ENCODE peak calls at places on chromosomes 6 and 20, in seven cellular contexts. One of them, this sample, is unnamed. For H3K4me1, the result is how much of the 10 kb centered on the place peaks cover.

GRCh38 chr6:83065511-83066192 is at the start of gene UBE3D:
- DNase-seq in NT2/D1: peak
- DNase-seq in IMR-90: peak
- DNase-seq in K562: peak
- DNase-seq in upper lobe of right lung: peak
- DNase-seq in psoas muscle: peak
- DNase-seq in A549: peak
- DNase-seq in this sample: peak

GRCh38 chr6:6851059-6851658 is 256.6 kb upstream of the RREB1 start:
- DNase-seq in NT2/D1: no peak
- DNase-seq in IMR-90: peak
- DNase-seq in K562: peak
- DNase-seq in upper lobe of right lung: no peak
- DNase-seq in psoas muscle: peak
- DNase-seq in A549: peak
- DNase-seq in this sample: peak

GRCh38 chr6:1527098-1527497 is 82.6 kb upstream of the FOXC1 start:
- DNase-seq in NT2/D1: peak
- DNase-seq in IMR-90: peak
- DNase-seq in K562: no peak
- DNase-seq in upper lobe of right lung: no peak
- DNase-seq in psoas muscle: peak
- DNase-seq in A549: no peak
- DNase-seq in this sample: peak

GRCh38 chr6:79672631-79673065 is 41.5 kb downstream of the SH3BGRL2 start:
- DNase-seq in NT2/D1: peak
- DNase-seq in IMR-90: peak
- DNase-seq in K562: peak
- DNase-seq in upper lobe of right lung: no peak
- DNase-seq in psoas muscle: no peak
- DNase-seq in A549: peak
- DNase-seq in this sample: no peak

GRCh38 chr20:37758332-37758731 is 64.5 kb downstream of the CTNNBL1 start:
- DNase-seq in NT2/D1: no peak
- DNase-seq in IMR-90: no peak
- DNase-seq in K562: peak
- DNase-seq in upper lobe of right lung: no peak
- DNase-seq in psoas muscle: no peak
- DNase-seq in A549: peak
- DNase-seq in this sample: no peak

GRCh38 chr6:1298768-1299167 is 13.1 kb upstream of the FOXQ1 start:
- DNase-seq in NT2/D1: no peak
- DNase-seq in IMR-90: no peak
- DNase-seq in K562: no peak
- DNase-seq in upper lobe of right lung: no peak
- DNase-seq in psoas muscle: no peak
- DNase-seq in A549: no peak
- DNase-seq in this sample: no peak

GRCh38 chr20:50301165-50301564 is 110.5 kb downstream of the CEBPB start:
- DNase-seq in NT2/D1: no peak
- DNase-seq in IMR-90: no peak
- DNase-seq in K562: no peak
- DNase-seq in upper lobe of right lung: no peak
- DNase-seq in psoas muscle: no peak
- DNase-seq in A549: no peak
- DNase-seq in this sample: no peak

GRCh38 chr20:1479831-1480595 is 11.2 kb downstream of the SIRPB2 start:
- DNase-seq in NT2/D1: no peak
- DNase-seq in IMR-90: no peak
- DNase-seq in K562: no peak
- DNase-seq in upper lobe of right lung: no peak
- DNase-seq in psoas muscle: no peak
- DNase-seq in A549: no peak
- DNase-seq in this sample: no peak

GRCh38 chr6:14270142-14270893 is 152.7 kb downstream of the CD83 start:
- DNase-seq in NT2/D1: no peak
- DNase-seq in IMR-90: no peak
- DNase-seq in K562: no peak
- DNase-seq in upper lobe of right lung: no peak
- DNase-seq in psoas muscle: no peak
- DNase-seq in A549: no peak
- DNase-seq in this sample: no peak

GRCh38 chr6:170024940-170025339 is 265.9 kb downstream of the DLL1 start:
- DNase-seq in NT2/D1: no peak
- DNase-seq in IMR-90: peak
- DNase-seq in K562: no peak
- DNase-seq in upper lobe of right lung: no peak
- DNase-seq in psoas muscle: no peak
- DNase-seq in A549: no peak
- DNase-seq in this sample: peak

GRCh38 chr20:18904624-18905023 is 91.0 kb downstream of the SCP2D1 start:
- DNase-seq in NT2/D1: no peak
- DNase-seq in IMR-90: no peak
- DNase-seq in K562: no peak
- DNase-seq in upper lobe of right lung: no peak
- DNase-seq in psoas muscle: no peak
- DNase-seq in A549: peak
- DNase-seq in this sample: no peak

GRCh38 chr6:158697798-158698197 is 47.9 kb downstream of the SYTL3 start:
- DNase-seq in NT2/D1: no peak
- DNase-seq in IMR-90: peak
- DNase-seq in K562: no peak
- DNase-seq in upper lobe of right lung: no peak
- DNase-seq in psoas muscle: no peak
- DNase-seq in A549: no peak
- DNase-seq in this sample: no peak

GRCh38 chr6:21511891-21512550 is 81.5 kb upstream of the SOX4 start:
- DNase-seq in NT2/D1: no peak
- DNase-seq in IMR-90: no peak
- DNase-seq in K562: no peak
- DNase-seq in upper lobe of right lung: no peak
- DNase-seq in psoas muscle: no peak
- DNase-seq in A549: no peak
- DNase-seq in this sample: no peak

GRCh38 chr20:34375977-34376430 is 12.9 kb downstream of the ITCH start:
- DNase-seq in NT2/D1: no peak
- DNase-seq in IMR-90: no peak
- DNase-seq in K562: no peak
- DNase-seq in upper lobe of right lung: no peak
- DNase-seq in psoas muscle: no peak
- DNase-seq in A549: no peak
- DNase-seq in this sample: no peak

GRCh38 chr20:6157345-6157744 is 34.5 kb upstream of the FERMT1 start:
- DNase-seq in NT2/D1: no peak
- DNase-seq in IMR-90: peak
- DNase-seq in K562: no peak
- DNase-seq in upper lobe of right lung: no peak
- DNase-seq in psoas muscle: no peak
- DNase-seq in A549: peak
- DNase-seq in this sample: no peak

GRCh38 chr6:144696610-144697376 is 411.7 kb downstream of the UTRN start:
- DNase-seq in NT2/D1: no peak
- DNase-seq in IMR-90: peak
- DNase-seq in K562: no peak
- DNase-seq in upper lobe of right lung: no peak
- DNase-seq in psoas muscle: no peak
- DNase-seq in A549: no peak
- DNase-seq in this sample: no peak

GRCh38 chr6:129659167-129659566 is 50.8 kb downstream of the ARHGAP18 start:
- DNase-seq in NT2/D1: no peak
- DNase-seq in IMR-90: no peak
- DNase-seq in K562: no peak
- DNase-seq in upper lobe of right lung: no peak
- DNase-seq in psoas muscle: no peak
- DNase-seq in A549: no peak
- DNase-seq in this sample: no peak

GRCh38 chr6:122033564-122034181 is 365.8 kb upstream of the HSF2 start:
- DNase-seq in NT2/D1: peak
- DNase-seq in IMR-90: peak
- DNase-seq in K562: peak
- DNase-seq in upper lobe of right lung: no peak
- DNase-seq in psoas muscle: no peak
- DNase-seq in A549: peak
- DNase-seq in this sample: no peak

GRCh38 chr6:2978923-2979322 is 7.6 kb upstream of the SERPINB6 start:
- DNase-seq in NT2/D1: no peak
- DNase-seq in IMR-90: no peak
- DNase-seq in K562: no peak
- DNase-seq in upper lobe of right lung: no peak
- DNase-seq in psoas muscle: no peak
- DNase-seq in A549: no peak
- DNase-seq in this sample: no peak

GRCh38 chr6:2977290-2977689 is 5.9 kb upstream of the SERPINB6 start:
- DNase-seq in NT2/D1: no peak
- DNase-seq in IMR-90: no peak
- DNase-seq in K562: no peak
- DNase-seq in upper lobe of right lung: no peak
- DNase-seq in psoas muscle: no peak
- DNase-seq in A549: no peak
- DNase-seq in this sample: no peak

GRCh38 chr6:2976060-2976459 is 4.7 kb upstream of the SERPINB6 start:
- DNase-seq in NT2/D1: no peak
- DNase-seq in IMR-90: no peak
- DNase-seq in K562: no peak
- DNase-seq in upper lobe of right lung: no peak
- DNase-seq in psoas muscle: no peak
- DNase-seq in A549: no peak
- DNase-seq in this sample: no peak

GRCh38 chr6:2977799-2978558 is 6.6 kb upstream of the SERPINB6 start:
- DNase-seq in NT2/D1: no peak
- DNase-seq in IMR-90: no peak
- DNase-seq in K562: no peak
- DNase-seq in upper lobe of right lung: no peak
- DNase-seq in psoas muscle: no peak
- DNase-seq in A549: no peak
- DNase-seq in this sample: no peak

GRCh38 chr6:2976571-2977085 is 5.3 kb upstream of the SERPINB6 start:
- DNase-seq in NT2/D1: no peak
- DNase-seq in IMR-90: peak
- DNase-seq in K562: no peak
- DNase-seq in upper lobe of right lung: no peak
- DNase-seq in psoas muscle: no peak
- DNase-seq in A549: no peak
- DNase-seq in this sample: no peak
- H3K4me3 ChIP-seq in NT2/D1: no peak
- H3K4me3 ChIP-seq in IMR-90: no peak
- H3K4me3 ChIP-seq in K562: no peak
- H3K4me3 ChIP-seq in upper lobe of right lung: no peak
- H3K4me3 ChIP-seq in psoas muscle: no peak
- H3K4me3 ChIP-seq in A549: no peak
- H3K4me3 ChIP-seq in this sample: no peak

GRCh38 chr6:42368156-42368555 is 83.6 kb downstream of the TRERF1 start:
- DNase-seq in NT2/D1: no peak
- DNase-seq in IMR-90: no peak
- DNase-seq in K562: no peak
- DNase-seq in upper lobe of right lung: peak
- DNase-seq in psoas muscle: no peak
- DNase-seq in A549: no peak
- DNase-seq in this sample: no peak
- H3K4me1 ChIP-seq in NT2/D1: under half
- H3K4me1 ChIP-seq in IMR-90: under half
- H3K4me1 ChIP-seq in K562: under half
- H3K4me1 ChIP-seq in upper lobe of right lung: under half
- H3K4me1 ChIP-seq in psoas muscle: under half
- H3K4me1 ChIP-seq in A549: under half
- H3K4me1 ChIP-seq in this sample: under half

GRCh38 chr6:30828027-30828962 is 56.0 kb upstream of the DDR1 start:
- DNase-seq in NT2/D1: no peak
- DNase-seq in IMR-90: peak
- DNase-seq in K562: peak
- DNase-seq in upper lobe of right lung: peak
- DNase-seq in psoas muscle: peak
- DNase-seq in A549: peak
- DNase-seq in this sample: peak

GRCh38 chr6:30830438-30830837 is 53.9 kb upstream of the DDR1 start:
- DNase-seq in NT2/D1: no peak
- DNase-seq in IMR-90: no peak
- DNase-seq in K562: no peak
- DNase-seq in upper lobe of right lung: no peak
- DNase-seq in psoas muscle: no peak
- DNase-seq in A549: no peak
- DNase-seq in this sample: peak

GRCh38 chr6:30829639-30830250 is 54.6 kb upstream of the DDR1 start:
- DNase-seq in NT2/D1: no peak
- DNase-seq in IMR-90: no peak
- DNase-seq in K562: no peak
- DNase-seq in upper lobe of right lung: no peak
- DNase-seq in psoas muscle: no peak
- DNase-seq in A549: no peak
- DNase-seq in this sample: no peak

GRCh38 chr6:30826961-30827342 is 57.4 kb upstream of the DDR1 start:
- DNase-seq in NT2/D1: no peak
- DNase-seq in IMR-90: no peak
- DNase-seq in K562: peak
- DNase-seq in upper lobe of right lung: no peak
- DNase-seq in psoas muscle: peak
- DNase-seq in A549: peak
- DNase-seq in this sample: peak

GRCh38 chr6:30829016-30829415 is 55.3 kb upstream of the DDR1 start:
- DNase-seq in NT2/D1: no peak
- DNase-seq in IMR-90: no peak
- DNase-seq in K562: no peak
- DNase-seq in upper lobe of right lung: no peak
- DNase-seq in psoas muscle: no peak
- DNase-seq in A549: no peak
- DNase-seq in this sample: no peak
- H3K4me3 ChIP-seq in NT2/D1: no peak
- H3K4me3 ChIP-seq in IMR-90: no peak
- H3K4me3 ChIP-seq in K562: no peak
- H3K4me3 ChIP-seq in upper lobe of right lung: peak
- H3K4me3 ChIP-seq in psoas muscle: no peak
- H3K4me3 ChIP-seq in A549: no peak
- H3K4me3 ChIP-seq in this sample: no peak

GRCh38 chr20:49043000-49043399 is 3.1 kb upstream of the CSE1L start:
- DNase-seq in NT2/D1: no peak
- DNase-seq in IMR-90: no peak
- DNase-seq in K562: no peak
- DNase-seq in upper lobe of right lung: no peak
- DNase-seq in psoas muscle: no peak
- DNase-seq in A549: no peak
- DNase-seq in this sample: no peak
- H3K4me1 ChIP-seq in NT2/D1: under half
- H3K4me1 ChIP-seq in IMR-90: under half
- H3K4me1 ChIP-seq in K562: under half
- H3K4me1 ChIP-seq in upper lobe of right lung: under half
- H3K4me1 ChIP-seq in psoas muscle: under half
- H3K4me1 ChIP-seq in A549: under half
- H3K4me1 ChIP-seq in this sample: under half